ENCODE peak calls at places on chromosomes 12 and 14, in six cellular contexts. S is ascending aorta; U is right atrium auricular region; M is Karpas-422; H is CD4-positive, alpha-beta memory T cell; A is T-helper 17 cell. P is an unnamed sample. For H3K9me3, the result is how much of the 10 kb centered on the place peaks cover.

GRCh38 chr12:63967781-63968180 is 123.3 kb downstream of the SRGAP1 start:
- DNase-seq in S (no peak), U (no peak), M (no peak), H (no peak), A (no peak), P (no peak)

GRCh38 chr12:22529281-22530060 is 14.9 kb downstream of the C2CD5 start:
- DNase-seq in S (no peak), U (no peak), M (peak), H (peak), A (no peak), P (no peak)

GRCh38 chr12:132162508-132163031 is 18.3 kb downstream of the NOC4L start:
- DNase-seq in S (no peak), U (no peak), M (no peak), H (no peak), A (peak), P (no peak)

GRCh38 chr12:94534278-94534677 is 74.6 kb upstream of the CEP83 start:
- DNase-seq in S (no peak), U (no peak), M (no peak), H (no peak), A (no peak), P (no peak)

GRCh38 chr12:3114671-3115070 is 37.5 kb downstream of the TSPAN9 start:
- DNase-seq in S (no peak), U (no peak), M (no peak), H (no peak), A (no peak), P (no peak)

GRCh38 chr14:22978873-22979671 is 3.3 kb downstream of the AJUBA start:
- DNase-seq in S (no peak), U (no peak), M (no peak), H (no peak), A (no peak), P (no peak)

GRCh38 chr12:15520083-15520482 is 197.8 kb downstream of the PTPRO start:
- DNase-seq in S (no peak), U (no peak), M (peak), H (no peak), A (no peak), P (no peak)

GRCh38 chr12:24499151-24500146 is 449.5 kb downstream of the BCAT1 start:
- DNase-seq in S (no peak), U (no peak), M (no peak), H (no peak), A (no peak), P (no peak)

GRCh38 chr14:92747701-92748258 is 647 bp downstream of the LGMN start:
- DNase-seq in S (no peak), U (no peak), M (no peak), H (no peak), A (no peak), P (no peak)

GRCh38 chr14:55352201-55352600 is 59.4 kb downstream of the ATG14 start:
- DNase-seq in S (no peak), U (no peak), M (no peak), H (no peak), A (no peak), P (no peak)

GRCh38 chr14:55103005-55103640 is 25.9 kb upstream of the LGALS3 start:
- DNase-seq in S (peak), U (peak), M (no peak), H (peak), A (peak), P (peak)

GRCh38 chr14:94581127-94581999 is at the start of gene SERPINA5:
- DNase-seq in S (peak), U (peak), M (no peak), H (no peak), A (no peak), P (no peak)

GRCh38 chr12:24822121-24822899 is 126.6 kb downstream of the BCAT1 start:
- DNase-seq in S (no peak), U (no peak), M (no peak), H (no peak), A (no peak), P (no peak)

GRCh38 chr14:103548463-103549351 is 13.8 kb downstream of the BAG5 start:
- DNase-seq in S (peak), U (no peak), M (no peak), H (no peak), A (no peak), P (no peak)

GRCh38 chr12:92248977-92249376 is 103.3 kb upstream of the BTG1 start:
- DNase-seq in S (no peak), U (no peak), M (no peak), H (no peak), A (no peak), P (no peak)

GRCh38 chr14:58215191-58215914 is 15.4 kb downstream of the ACTR10 start:
- DNase-seq in S (no peak), U (no peak), M (no peak), H (no peak), A (no peak), P (no peak)

DNA sequence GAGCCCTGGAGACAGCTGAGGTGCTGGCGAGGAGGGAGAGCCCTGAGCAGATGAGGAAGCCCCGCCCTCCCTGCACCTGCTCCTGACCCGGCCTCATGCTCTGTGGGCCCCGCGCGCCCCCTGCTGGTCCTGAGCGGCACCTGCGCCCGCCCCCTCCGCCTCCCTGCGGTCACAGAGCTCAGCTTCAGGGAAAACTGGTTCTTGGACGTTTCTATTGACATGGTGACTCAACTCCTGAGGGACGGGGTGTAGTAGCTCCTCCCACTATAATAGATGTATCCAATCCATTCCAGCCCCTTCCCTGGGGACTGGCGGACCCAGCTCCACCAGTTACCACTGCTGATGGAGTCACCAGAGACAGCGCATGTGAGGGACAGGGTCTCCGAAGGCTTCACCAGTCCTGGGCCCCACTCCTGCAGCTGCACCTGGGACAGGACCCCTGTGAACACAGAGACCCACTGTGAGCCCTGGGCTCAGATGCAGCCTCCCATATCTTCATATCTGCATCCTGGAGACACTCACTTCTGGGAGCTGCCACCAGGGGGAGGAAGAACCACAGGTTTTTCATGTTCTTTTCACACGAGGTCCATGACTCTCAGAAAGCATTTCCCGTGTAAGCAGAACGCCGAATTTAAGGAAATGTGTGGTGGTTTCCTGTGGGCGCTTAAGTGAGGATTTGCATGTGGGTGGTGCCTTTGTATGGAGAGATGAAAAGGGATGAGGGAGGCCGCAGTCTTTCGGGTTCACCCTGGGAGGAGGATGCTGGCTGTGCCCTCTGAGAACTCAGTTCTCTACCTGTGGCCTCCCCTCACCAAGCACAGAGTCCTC is 1346.5 kb downstream of the TMEM121 start:
- DNase-seq in S (no peak), U (no peak), M (peak), H (peak), A (peak), P (peak)
- H3K9me3 ChIP-seq in S (under half), U (under half), M (under half), H (under half), A (under half), P (under half)

GRCh38 chr12:129839679-129840078 is 64.1 kb downstream of the TMEM132D start:
- DNase-seq in S (no peak), U (no peak), M (no peak), H (no peak), A (no peak), P (no peak)

GRCh38 chr12:129844662-129845061 is 59.2 kb downstream of the TMEM132D start:
- DNase-seq in S (no peak), U (no peak), M (no peak), H (no peak), A (no peak), P (no peak)

DNA sequence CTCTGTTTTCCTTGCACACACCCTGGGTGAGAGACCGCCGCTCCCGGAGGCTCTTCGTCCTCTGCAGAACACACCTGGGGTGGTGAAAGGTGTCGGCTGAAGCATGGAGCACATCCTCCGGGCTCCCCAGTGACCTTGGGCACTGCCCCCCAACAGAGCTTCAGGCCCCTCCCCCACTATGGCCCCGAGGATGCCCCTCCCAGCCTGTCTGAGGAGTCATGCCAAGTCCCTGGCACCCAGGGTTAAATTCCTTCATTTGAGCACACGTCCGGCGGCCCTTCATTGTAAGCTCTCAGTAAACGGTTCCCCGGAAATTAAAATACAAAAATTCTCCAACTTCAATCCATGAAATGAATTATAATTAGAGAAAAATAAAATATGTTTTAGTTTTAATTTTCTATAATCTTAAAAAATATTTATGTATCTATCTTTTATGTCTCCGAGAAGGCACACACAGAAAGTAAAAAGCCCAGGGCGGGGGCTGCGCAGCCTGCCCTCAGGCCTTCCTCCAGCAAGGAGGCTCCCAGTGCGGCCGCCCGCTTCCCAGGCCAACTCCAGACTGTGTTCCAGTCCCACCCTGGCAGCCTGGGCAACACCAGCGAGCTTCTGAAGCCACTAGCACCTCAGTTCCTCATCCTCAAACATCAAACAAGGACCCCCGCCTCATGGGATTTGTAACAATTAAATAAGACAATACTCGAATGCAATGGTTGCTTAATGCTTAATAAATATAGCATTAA is 63.5 kb downstream of the TMEM132D start:
- DNase-seq in S (no peak), U (no peak), M (no peak), H (no peak), A (no peak), P (no peak)
- H3K9me3 ChIP-seq in S (under half), U (under half), M (under half), H (under half), A (under half), P (under half)

GRCh38 chr14:66944872-66945271 is 244.4 kb upstream of the GARIN2 start:
- DNase-seq in S (no peak), U (no peak), M (peak), H (no peak), A (no peak), P (no peak)
- H3K9me3 ChIP-seq in S (half or more), U (half or more), M (under half), H (under half), A (under half), P (under half)

GRCh38 chr12:131098178-131098981 is 144.7 kb downstream of the ADGRD1 start:
- DNase-seq in S (peak), U (no peak), M (no peak), H (no peak), A (no peak), P (no peak)
- H3K9me3 ChIP-seq in S (under half), U (under half), M (under half), H (under half), A (under half), P (under half)

GRCh38 chr14:80237142-80237541 is 25.8 kb upstream of the DIO2 start:
- DNase-seq in S (no peak), U (no peak), M (no peak), H (no peak), A (no peak), P (no peak)

GRCh38 chr14:80239631-80240030 is 28.3 kb upstream of the DIO2 start:
- DNase-seq in S (no peak), U (no peak), M (no peak), H (no peak), A (no peak), P (no peak)
- H3K9me3 ChIP-seq in S (under half), U (under half), M (under half), H (under half), A (under half), P (under half)

P was measured in effector memory CD4-positive, alpha-beta T cell.